ENCODE peak calls at places on chromosome 6, in five cellular contexts. Z, M, H, I and C are unnamed samples.

GRCh38 chr6:104995989-104996617 is 39.2 kb downstream of the LIN28B start:
- DNase-seq in I (no peak), H (no peak), M (no peak), Z (no peak), C (no peak)

GRCh38 chr6:42766163-42766670 is 15.6 kb upstream of the BICRAL start:
- DNase-seq in H (no peak), I (no peak), M (no peak), Z (no peak), C (no peak)

GRCh38 chr6:2552648-2553154 is 198.0 kb downstream of the MYLK4 start:
- DNase-seq in M (no peak), H (no peak), Z (no peak), I (no peak), C (no peak)

GRCh38 chr6:125154184-125155135 is 887 bp downstream of the TPD52L1 start:
- DNase-seq in M (peak; percentile 57), Z (peak; percentile 4), H (no peak), I (peak; percentile 70), C (peak; percentile 31)

GRCh38 chr6:70849348-70850069 is 107.4 kb downstream of the B3GAT2 start:
- DNase-seq in I (no peak), Z (no peak), M (no peak), H (no peak), C (no peak)

GRCh38 chr6:2733324-2733723 is 17.4 kb downstream of the MYLK4 start:
- DNase-seq in I (peak; percentile 84), M (peak; percentile 91), Z (peak; percentile 86), H (no peak), C (peak; percentile 82)

GRCh38 chr6:18585032-18585573 is 198.0 kb downstream of the RNF144B start:
- DNase-seq in M (no peak), Z (no peak), I (no peak), H (no peak), C (no peak)

GRCh38 chr6:151339369-151339768 is 52.0 kb downstream of the ZBTB2 start:
- DNase-seq in H (no peak), M (no peak), Z (no peak), I (no peak), C (no peak)

GRCh38 chr6:137699036-137699683 is 167.9 kb upstream of the TNFAIP3 start:
- DNase-seq in H (no peak), M (no peak), Z (no peak), I (no peak), C (no peak)

GRCh38 chr6:111871725-111872520 is 1.3 kb downstream of the FYN start:
- DNase-seq in Z (peak; percentile 46), I (no peak), M (no peak), H (no peak), C (peak; percentile 15)

GRCh38 chr6:14177413-14178082 is 60.0 kb downstream of the CD83 start:
- DNase-seq in H (no peak), I (no peak), Z (no peak), M (no peak), C (no peak)

GRCh38 chr6:48474764-48475674 is 364.0 kb upstream of the PTCHD4 start:
- DNase-seq in Z (no peak), M (no peak), H (no peak), I (no peak), C (no peak)

DNA sequence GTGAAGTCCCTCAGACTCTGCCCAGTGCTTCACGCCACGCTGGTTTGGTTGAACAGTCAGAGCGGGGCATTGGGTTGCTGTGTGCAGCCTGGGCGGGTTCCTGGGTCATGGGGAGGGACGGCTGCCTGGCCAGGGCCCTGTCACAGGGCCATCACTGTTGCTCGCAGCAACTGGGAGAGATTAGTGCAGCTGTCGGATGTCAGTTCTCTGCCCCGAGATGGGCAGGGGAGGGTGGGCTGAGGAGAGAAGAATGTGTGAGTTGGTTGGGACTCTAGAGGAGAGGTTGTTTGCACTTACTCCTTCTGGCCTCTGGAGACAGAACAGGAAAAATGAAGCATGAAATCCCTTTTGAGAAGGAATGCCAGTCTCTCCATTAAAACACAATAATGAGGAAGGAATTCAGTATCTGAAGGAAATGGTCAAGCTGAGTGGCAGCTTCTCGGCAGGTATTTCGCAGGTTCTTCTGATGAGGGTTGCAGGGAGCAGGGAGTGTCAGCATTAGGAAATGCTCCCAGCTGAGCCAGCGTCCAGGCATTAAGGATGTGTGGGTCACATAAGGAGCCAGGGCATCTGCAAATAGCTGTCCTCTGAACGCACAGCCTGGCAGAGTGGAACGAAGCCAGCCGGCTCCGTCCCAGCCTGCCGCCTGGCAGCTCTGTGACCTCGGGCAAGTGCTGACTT is 95.9 kb downstream of the SSR1 start:
- DNase-seq in Z (no peak), H (no peak), M (peak; percentile 49), I (no peak), C (no peak)
- TF ChIP-seq CTCF in Z (no peak), H (no peak), M (no peak), I (no peak), C (no peak)

GRCh38 chr6:169428532-169428931 is 174.9 kb upstream of the THBS2 start:
- DNase-seq in Z (no peak), H (no peak), I (no peak), M (no peak), C (no peak)
- TF ChIP-seq CTCF in Z (no peak), H (no peak), I (no peak), M (no peak), C (no peak)

GRCh38 chr6:52098649-52099184 is 11.3 kb upstream of the PKHD1 start:
- DNase-seq in M (no peak), Z (no peak), H (no peak), I (no peak), C (no peak)
- TF ChIP-seq CTCF in M (no peak), Z (no peak), H (no peak), I (no peak), C (no peak)

DNA sequence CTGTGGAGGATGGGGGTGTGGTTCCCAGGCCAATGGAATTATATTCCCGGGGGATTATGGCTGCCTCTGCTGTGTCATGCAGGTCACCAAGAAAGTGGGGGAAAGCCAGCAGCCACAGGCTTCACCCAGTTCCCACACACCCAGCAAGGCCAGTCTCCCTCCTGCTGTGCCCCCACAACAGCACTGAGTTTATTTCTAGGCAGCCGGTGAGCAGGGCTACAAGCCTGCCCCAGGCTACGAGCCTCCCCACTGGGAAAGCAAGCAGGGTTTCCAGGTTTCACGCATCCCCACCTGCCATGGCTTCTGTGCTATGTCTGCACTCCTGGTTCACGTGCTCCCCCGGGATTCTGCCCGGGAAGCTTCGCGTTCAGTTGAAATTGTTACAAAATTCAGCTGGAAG is 72.6 kb downstream of the ERMARD start:
- DNase-seq in M (no peak), I (no peak), Z (no peak), H (peak; percentile 73), C (no peak)
- TF ChIP-seq CTCF in M (no peak), I (no peak), Z (no peak), H (no peak), C (no peak)

DNA sequence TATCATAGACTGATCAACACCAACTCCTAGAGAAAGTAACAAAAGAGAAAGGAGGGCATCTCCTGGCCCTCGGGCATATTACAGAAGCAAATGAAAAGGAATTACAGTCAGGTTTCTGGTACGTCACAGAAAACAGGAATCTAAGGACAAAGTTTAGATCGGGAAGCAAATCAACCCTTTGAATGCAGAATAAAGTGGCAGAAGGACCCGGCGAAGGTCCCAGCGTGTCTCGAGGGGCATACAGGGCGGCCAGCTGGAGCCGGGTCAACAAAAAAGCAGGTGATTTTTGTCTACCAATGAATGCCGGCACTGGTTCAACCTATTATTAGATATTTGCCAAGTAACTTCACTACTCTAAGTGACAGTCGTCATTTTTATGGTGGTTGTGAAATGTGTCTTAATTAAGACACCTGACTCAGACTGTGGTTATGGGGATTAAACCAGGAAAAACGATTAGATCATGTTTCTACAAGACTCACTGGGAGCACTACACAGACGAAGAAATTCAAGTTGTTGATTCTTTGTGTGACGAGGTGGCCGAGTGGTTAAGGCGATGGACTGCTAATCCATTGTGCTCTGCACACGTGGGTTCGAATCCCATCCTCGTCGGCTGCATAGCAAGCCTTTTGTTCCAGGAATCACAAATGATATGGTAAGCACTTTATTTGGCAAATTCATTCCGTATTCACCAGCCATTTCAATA is 12.4 kb upstream of the ZSCAN9 start:
- DNase-seq in H (no peak), Z (peak; percentile 2), I (no peak), M (no peak), C (peak; percentile 69)
- TF ChIP-seq CTCF in H (no peak), Z (peak; percentile 18), I (no peak), M (no peak), C (peak; percentile 8)

DNA sequence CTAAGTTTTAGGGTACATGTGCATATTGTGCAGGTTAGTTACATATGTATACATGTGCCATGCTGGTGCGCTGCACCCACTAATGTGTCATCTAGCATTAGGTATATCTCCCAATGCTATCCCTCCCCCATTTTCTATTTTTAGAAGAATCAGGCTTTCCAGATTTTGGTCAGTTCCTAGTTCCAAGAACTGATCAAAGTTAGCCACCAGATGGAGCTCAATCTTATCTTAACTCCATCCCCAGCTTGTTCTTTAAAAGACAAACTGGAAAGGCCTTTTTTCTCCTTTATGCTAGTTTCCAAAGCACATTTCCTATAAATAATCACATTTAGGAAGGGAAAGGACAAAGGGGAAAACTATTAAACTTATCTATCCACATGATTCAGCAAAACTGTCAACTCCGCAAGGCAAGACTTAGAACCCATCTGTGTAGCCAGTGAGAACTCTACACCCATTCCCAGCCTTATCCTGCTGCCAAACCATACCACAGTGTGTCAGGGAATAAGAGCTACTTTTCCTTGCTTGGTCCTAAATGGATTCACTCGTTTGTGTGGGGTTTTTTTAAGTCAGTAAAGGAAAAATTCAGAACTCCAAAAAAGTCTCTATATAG is 22.8 kb upstream of the KHDC1 start:
- DNase-seq in Z (peak; percentile 37), M (no peak), I (no peak), H (no peak), C (no peak)
- TF ChIP-seq CTCF in Z (peak; percentile 64), M (peak; percentile 19), I (peak; percentile 41), H (peak; percentile 63), C (no peak)

GRCh38 chr6:116447496-116448011 is 13.6 kb upstream of the CALHM6 start:
- DNase-seq in M (no peak), H (no peak), Z (no peak), I (no peak), C (no peak)
- TF ChIP-seq CTCF in M (no peak), H (peak; percentile 34), Z (no peak), I (no peak), C (no peak)

DNA sequence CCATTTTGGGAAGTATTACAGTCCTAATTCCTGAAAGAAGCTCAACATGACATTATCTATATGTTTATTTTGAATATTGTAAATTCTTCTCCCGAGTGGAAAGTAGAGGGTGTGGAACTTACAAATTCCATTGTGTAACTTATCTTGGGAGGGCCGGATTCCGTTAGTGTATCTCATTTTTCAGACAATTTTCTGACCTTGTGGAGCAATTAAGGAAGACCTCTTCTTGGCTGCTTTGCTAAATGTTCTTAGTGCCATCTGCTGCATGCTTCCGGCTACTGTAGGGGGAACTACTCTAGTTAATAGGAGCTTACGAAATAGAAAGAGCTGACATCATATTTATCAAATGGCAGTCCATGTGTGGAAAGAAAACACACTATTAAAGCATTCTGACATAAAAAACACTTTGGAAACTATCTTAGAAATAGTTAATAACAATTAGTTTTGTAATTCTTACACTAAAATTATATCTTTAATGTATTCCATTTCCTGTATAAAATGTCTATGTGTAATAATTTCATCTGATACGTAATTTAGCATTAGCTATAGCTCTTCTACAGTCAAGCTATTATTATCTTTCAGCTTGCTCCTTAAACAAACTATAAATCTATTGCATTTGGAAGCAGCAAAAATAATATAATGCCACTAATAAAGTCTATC is 41.5 kb upstream of the KCNQ5 start:
- DNase-seq in H (no peak), Z (peak; percentile 41), I (no peak), M (no peak), C (peak; percentile 13)
- TF ChIP-seq CTCF in H (peak; percentile 81), Z (peak; percentile 69), I (no peak), M (peak; percentile 15), C (no peak)